ENCODE peak calls at places on chromosomes 16 and 17, in five cellular contexts. Z is GM23248, N is fibroblast of lung, E is mammary epithelial cell, H is K562. O is an unnamed sample. For H3K9me3, the result is how much of the 10 kb centered on the place peaks cover.

GRCh38 chr17:80265205-80266068 is 4.8 kb downstream of the RNF213 start:
- DNase-seq in Z (no peak), E (no peak), H (no peak), N (no peak), O (no peak)

GRCh38 chr17:64332502-64332901 is 58.2 kb downstream of the PECAM1 start:
- DNase-seq in H (no peak), N (no peak), Z (no peak), E (no peak), O (no peak)

GRCh38 chr16:55552621-55553020 is 13.9 kb upstream of the CAPNS2 start:
- DNase-seq in H (peak), N (peak), Z (peak), E (peak), O (peak)

GRCh38 chr16:55835578-55835977 is 2.7 kb upstream of the CES1 start:
- DNase-seq in E (no peak), H (no peak), Z (no peak), N (peak), O (peak)

GRCh38 chr16:27302126-27302525 is 11.6 kb upstream of the IL4R start:
- DNase-seq in E (no peak), H (no peak), N (no peak), Z (no peak), O (no peak)

GRCh38 chr16:54602666-54603065 is 316.1 kb upstream of the IRX3 start:
- DNase-seq in N (no peak), Z (peak), E (no peak), H (no peak), O (no peak)

GRCh38 chr17:35257080-35257701 is 14.3 kb downstream of the SLFN5 start:
- DNase-seq in E (peak), N (peak), Z (no peak), H (no peak), O (peak)

GRCh38 chr17:50056961-50057330 is 1.0 kb downstream of the ITGA3 start:
- DNase-seq in H (no peak), N (peak), Z (peak), E (peak), O (peak)

GRCh38 chr16:56269824-56270684 is 78.8 kb downstream of the GNAO1 start:
- DNase-seq in N (no peak), E (no peak), H (peak), Z (peak), O (peak)

GRCh38 chr17:27991594-27991993 is 50.9 kb upstream of the NLK start:
- DNase-seq in H (no peak), Z (no peak), N (no peak), E (no peak), O (no peak)

GRCh38 chr17:7842950-7843535 is 9.0 kb downstream of the KDM6B start:
- DNase-seq in N (peak), E (no peak), Z (peak), H (peak), O (peak)

GRCh38 chr16:50615891-50616290 is 65.2 kb downstream of the SNX20 start:
- DNase-seq in Z (no peak), H (no peak), E (no peak), N (peak), O (peak)

GRCh38 chr16:87918314-87918713 is 18.0 kb downstream of the CA5A start:
- DNase-seq in E (no peak), H (no peak), Z (peak), N (no peak), O (no peak)

GRCh38 chr16:14198603-14199002 is 127.5 kb downstream of the MRTFB start:
- DNase-seq in N (no peak), Z (no peak), H (no peak), E (no peak), O (no peak)

GRCh38 chr16:62829084-62829483 is 792.8 kb upstream of the CDH8 start:
- DNase-seq in E (no peak), H (no peak), Z (no peak), N (no peak), O (no peak)

GRCh38 chr17:33637534-33637933 is 344.4 kb upstream of the ASIC2 start:
- DNase-seq in H (no peak), N (no peak), E (no peak), Z (no peak), O (no peak)

GRCh38 chr16:72884573-72884972 is 163.4 kb downstream of the ZFHX3 start:
- DNase-seq in Z (no peak), E (no peak), H (no peak), N (no peak), O (no peak)

GRCh38 chr17:61479493-61480413 is 27.5 kb downstream of the TBX4 start:
- DNase-seq in E (no peak), Z (no peak), N (no peak), H (no peak), O (no peak)

GRCh38 chr17:78407387-78407990 is 29.0 kb downstream of the PGS1 start:
- DNase-seq in H (no peak), Z (no peak), N (no peak), E (peak), O (no peak)

GRCh38 chr16:9772526-9772925 is 409.7 kb downstream of the GRIN2A start:
- DNase-seq in N (no peak), E (no peak), Z (no peak), H (no peak), O (no peak)

GRCh38 chr16:88856122-88856827 is 472 bp downstream of the GALNS start:
- DNase-seq in Z (peak), N (no peak), H (peak), E (no peak), O (peak)

GRCh38 chr17:35116845-35117244 is 2.8 kb downstream of the RAD51D start:
- DNase-seq in E (no peak), Z (no peak), H (no peak), N (no peak), O (no peak)

GRCh38 chr17:59800530-59800942 is 92.2 kb downstream of the TUBD1 start:
- DNase-seq in Z (no peak), H (no peak), N (peak), E (peak), O (no peak)

GRCh38 chr17:59802160-59802559 is 90.6 kb downstream of the TUBD1 start:
- DNase-seq in E (no peak), Z (no peak), N (no peak), H (no peak), O (no peak)

GRCh38 chr17:59807892-59808509 is 84.7 kb downstream of the TUBD1 start:
- DNase-seq in N (no peak), E (no peak), H (no peak), Z (peak), O (peak)

GRCh38 chr17:59804910-59805381 is 87.8 kb downstream of the TUBD1 start:
- DNase-seq in N (peak), E (no peak), Z (peak), H (peak), O (peak)

GRCh38 chr17:59803377-59803757 is 89.4 kb downstream of the TUBD1 start:
- DNase-seq in E (no peak), Z (no peak), H (no peak), N (no peak), O (peak)
- H3K9ac ChIP-seq in E (no peak), Z (peak), H (peak), N (no peak), O (peak)

GRCh38 chr17:73856585-73856984 is 212.3 kb upstream of the SDK2 start:
- DNase-seq in N (no peak), E (no peak), H (no peak), Z (no peak), O (no peak)
- H3K9me3 ChIP-seq in N (under half), E (under half), H (under half), Z (under half), O (under half)

DNA sequence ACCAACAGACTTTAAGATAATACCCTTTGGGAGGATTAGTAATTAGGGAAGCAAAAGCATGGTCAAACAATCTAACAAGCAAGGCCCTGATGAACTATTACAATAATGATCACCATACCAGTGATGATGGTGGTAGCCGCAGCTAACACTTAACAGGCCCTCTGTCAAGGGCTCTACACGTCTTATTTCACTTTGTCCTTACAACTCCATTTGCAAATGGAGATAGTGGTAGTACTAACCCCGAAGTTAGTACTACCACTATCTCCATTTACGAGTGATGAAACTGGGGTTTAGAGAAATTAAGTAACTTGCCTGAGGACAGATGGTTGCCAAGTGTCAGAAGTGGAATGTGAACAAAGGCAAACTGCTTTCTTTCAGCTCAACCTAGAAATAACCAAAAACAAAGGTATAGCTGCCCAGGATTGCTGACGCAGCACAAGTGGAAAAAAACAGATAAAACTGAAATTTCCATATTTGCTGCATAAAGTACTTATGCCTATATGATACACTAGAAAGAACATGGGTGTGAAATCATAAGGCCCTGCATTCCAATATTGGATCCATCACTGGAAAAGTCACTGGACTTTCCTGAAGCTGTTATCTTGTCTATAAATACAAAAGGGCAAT is 24.6 kb downstream of the CEP112 start:
- DNase-seq in H (no peak), Z (no peak), E (no peak), N (no peak), O (no peak)
- H3K9ac ChIP-seq in H (no peak), Z (no peak), E (no peak), N (no peak), O (no peak)

GRCh38 chr16:82730901-82731300 is 104.1 kb downstream of the CDH13 start:
- DNase-seq in H (no peak), Z (no peak), E (no peak), N (peak), O (peak)

GRCh38 chr16:82735176-82735575 is 108.4 kb downstream of the CDH13 start:
- DNase-seq in Z (no peak), H (no peak), N (no peak), E (no peak), O (peak)

GRCh38 chr16:82735696-82736095 is 108.9 kb downstream of the CDH13 start:
- DNase-seq in N (peak), Z (no peak), E (no peak), H (no peak), O (peak)

GRCh38 chr16:82728901-82729300 is 102.1 kb downstream of the CDH13 start:
- DNase-seq in E (no peak), N (no peak), H (no peak), Z (no peak), O (no peak)

GRCh38 chr16:82732461-82732860 is 105.7 kb downstream of the CDH13 start:
- DNase-seq in N (no peak), E (no peak), Z (no peak), H (no peak), O (no peak)
- H3K9me3 ChIP-seq in N (under half), E (under half), Z (under half), H (under half), O (under half)

GRCh38 chr16:11498683-11499082 is 88.0 kb downstream of the LITAF start:
- DNase-seq in N (no peak), H (no peak), E (no peak), Z (no peak), O (no peak)

GRCh38 chr16:11495066-11495407 is 91.7 kb downstream of the LITAF start:
- DNase-seq in N (no peak), Z (no peak), E (no peak), H (no peak), O (no peak)

GRCh38 chr16:11497851-11498289 is 88.8 kb downstream of the LITAF start:
- DNase-seq in E (peak), H (peak), Z (peak), N (peak), O (peak)

GRCh38 chr16:11499295-11500089 is 87.2 kb downstream of the LITAF start:
- DNase-seq in E (peak), H (no peak), N (no peak), Z (no peak), O (no peak)

GRCh38 chr16:11497329-11497805 is 89.4 kb downstream of the LITAF start:
- DNase-seq in E (peak), N (peak), Z (peak), H (no peak), O (peak)
- H3K9ac ChIP-seq in E (peak), N (no peak), Z (peak), H (no peak), O (peak)

DNA sequence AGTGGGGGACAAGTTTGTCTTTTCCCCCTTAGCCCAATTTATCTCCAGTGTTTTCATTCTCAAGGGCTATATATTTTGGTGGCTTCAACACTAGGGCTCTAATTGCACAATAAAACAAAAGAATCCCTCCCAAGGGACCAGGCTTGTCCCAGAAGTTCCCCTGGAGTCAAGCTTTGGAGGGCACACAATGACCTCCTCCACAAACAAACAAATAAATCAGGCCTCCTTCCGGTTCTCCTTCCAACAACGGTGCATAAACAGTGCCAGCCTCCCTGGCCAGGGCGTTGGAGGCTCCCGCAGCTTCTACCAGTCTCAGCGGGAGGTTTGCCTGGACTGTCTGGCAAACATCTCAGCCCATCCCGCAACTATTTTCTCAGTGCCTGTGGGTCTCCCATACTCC is 188.0 kb upstream of the FOXF1 start:
- DNase-seq in H (no peak), N (no peak), Z (no peak), E (no peak), O (no peak)
- H3K9me3 ChIP-seq in H (under half), N (under half), Z (under half), E (under half), O (under half)

DNA sequence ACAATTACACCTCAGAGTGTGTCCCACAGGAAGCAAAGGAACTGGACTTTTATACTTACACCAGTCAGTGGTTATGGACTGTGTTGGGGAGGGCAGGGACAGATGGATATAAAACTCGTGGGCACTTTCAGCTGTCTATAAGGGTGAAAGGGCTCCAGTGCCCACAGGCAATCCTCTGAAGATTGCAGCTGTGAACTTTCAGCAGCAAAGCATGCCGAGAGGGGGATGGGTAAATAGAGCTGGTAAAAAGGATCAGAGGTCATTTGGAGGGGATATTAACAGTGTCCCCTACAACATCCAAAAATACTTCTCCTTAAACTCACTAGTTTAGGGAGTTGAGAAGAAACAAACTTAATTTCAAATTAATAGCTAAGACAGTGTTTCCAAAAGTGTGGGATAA is 13.3 kb upstream of the RFWD3 start:
- DNase-seq in E (no peak), N (no peak), Z (no peak), H (no peak), O (no peak)
- H3K9ac ChIP-seq in E (no peak), N (no peak), Z (no peak), H (no peak), O (no peak)

O was measured in adipocyte.